ENCODE peak calls at places on chromosomes 13 and 19, in five cellular contexts. O is gastrocnemius medialis, B is IMR-90, G is body of pancreas, Y is H1. Q is an unnamed sample.

GRCh38 chr19:12232961-12233360 is 61.7 kb downstream of the ZNF44 start:
- DNase-seq in G (no peak), O (no peak), Y (no peak), B (no peak), Q (no peak)

GRCh38 chr13:84237181-84237580 is 354.9 kb upstream of the SLITRK1 start:
- DNase-seq in Y (no peak), B (no peak), G (no peak), O (no peak), Q (no peak)

GRCh38 chr13:109479991-109480696 is 306.2 kb downstream of the IRS2 start:
- DNase-seq in G (no peak), O (no peak), Y (no peak), B (peak), Q (peak)

GRCh38 chr13:30569901-30570576 is 47.7 kb upstream of the USPL1 start:
- DNase-seq in G (no peak), B (peak), Y (peak), O (peak), Q (no peak)

GRCh38 chr19:14089662-14090508 is 666 bp downstream of the SAMD1 start:
- DNase-seq in O (peak), Y (no peak), G (peak), B (peak), Q (no peak)

GRCh38 chr13:112965103-112965502 is 3.9 kb upstream of the MCF2L start:
- DNase-seq in B (no peak), G (no peak), O (peak), Y (no peak), Q (no peak)

GRCh38 chr13:99442273-99442895 is 58.9 kb upstream of the TM9SF2 start:
- DNase-seq in O (no peak), Y (no peak), G (peak), B (peak), Q (peak)

GRCh38 chr13:59270327-59270726 is 893.4 kb downstream of the DIAPH3 start:
- DNase-seq in G (no peak), B (no peak), Y (no peak), O (no peak), Q (no peak)

GRCh38 chr13:87953381-87953780 is 282.2 kb downstream of the SLITRK5 start:
- DNase-seq in Y (no peak), O (no peak), B (no peak), G (no peak), Q (no peak)

GRCh38 chr19:38729653-38730469 is 14.4 kb downstream of the CAPN12 start:
- DNase-seq in Y (peak), G (peak), B (peak), O (peak), Q (peak)

DNA sequence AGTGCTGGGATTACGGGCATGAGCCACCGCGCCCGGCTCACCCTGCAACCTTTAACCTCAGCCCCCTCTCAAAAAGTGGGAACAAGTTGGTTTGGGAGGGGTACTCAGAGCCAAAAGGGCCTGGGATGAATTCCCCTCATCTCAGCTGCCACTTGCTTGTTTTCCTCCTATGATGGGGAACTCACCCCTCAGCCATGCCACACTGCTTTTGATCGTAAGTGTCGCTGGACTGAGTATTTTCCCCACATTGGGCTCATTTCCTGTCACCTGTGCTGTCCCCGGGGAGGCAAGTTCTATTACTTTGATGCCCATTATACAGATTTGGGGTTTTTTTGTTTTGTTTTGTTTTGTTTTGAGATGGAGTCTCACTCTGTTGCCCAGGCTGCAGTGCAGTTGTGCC is 6.5 kb downstream of the R3HDM4 start:
- DNase-seq in Y (no peak), O (no peak), B (no peak), G (no peak), Q (no peak)
- TF ChIP-seq POLR2A in Y (no peak), O (no peak), B (no peak), G (no peak), Q (no peak)

GRCh38 chr19:35266149-35266903 is 2.4 kb upstream of the USF2 start:
- DNase-seq in O (no peak), Y (no peak), G (no peak), B (no peak), Q (no peak)
- TF ChIP-seq POLR2A in O (no peak), Y (no peak), G (no peak), B (no peak), Q (no peak)

GRCh38 chr19:17292301-17293074 is 10.7 kb downstream of the ABHD8 start:
- DNase-seq in G (no peak), O (no peak), B (peak), Y (peak), Q (peak)
- TF ChIP-seq POLR2A in G (no peak), O (no peak), B (no peak), Y (peak), Q (no peak)

DNA sequence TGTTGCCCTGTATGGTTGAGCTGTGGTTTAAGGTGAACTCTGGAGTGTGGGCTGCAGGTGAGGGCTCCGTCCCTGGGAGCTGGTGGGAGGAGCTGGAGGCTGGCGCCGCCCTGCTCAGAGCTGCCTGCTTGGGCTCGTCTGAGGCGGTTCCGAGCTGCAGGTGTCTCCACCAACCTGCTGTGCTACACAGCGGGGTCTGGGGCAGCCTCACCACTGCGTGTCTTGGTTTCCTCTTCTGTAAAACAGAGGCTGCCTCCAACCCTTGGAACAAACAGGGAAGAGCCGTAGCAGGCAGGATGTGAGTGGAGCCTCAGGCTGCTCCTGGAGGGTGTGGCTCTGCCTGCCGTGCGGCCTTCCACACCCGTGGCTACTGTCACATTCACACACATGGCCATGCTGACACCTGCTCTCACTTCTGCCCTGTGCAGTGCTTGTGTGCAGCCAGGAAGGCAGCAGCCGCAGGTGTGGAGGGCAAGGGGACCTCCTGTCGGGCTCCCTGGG is 21.4 kb downstream of the NAXD start:
- DNase-seq in O (no peak), G (no peak), B (no peak), Y (no peak), Q (no peak)
- TF ChIP-seq POLR2A in O (no peak), G (no peak), B (no peak), Y (no peak), Q (no peak)

GRCh38 chr19:3336680-3337523 is 29.5 kb upstream of the NFIC start:
- DNase-seq in B (peak), O (peak), G (peak), Y (no peak), Q (peak)
- TF ChIP-seq POLR2A in B (no peak), O (peak), G (no peak), Y (no peak), Q (peak)

DNA sequence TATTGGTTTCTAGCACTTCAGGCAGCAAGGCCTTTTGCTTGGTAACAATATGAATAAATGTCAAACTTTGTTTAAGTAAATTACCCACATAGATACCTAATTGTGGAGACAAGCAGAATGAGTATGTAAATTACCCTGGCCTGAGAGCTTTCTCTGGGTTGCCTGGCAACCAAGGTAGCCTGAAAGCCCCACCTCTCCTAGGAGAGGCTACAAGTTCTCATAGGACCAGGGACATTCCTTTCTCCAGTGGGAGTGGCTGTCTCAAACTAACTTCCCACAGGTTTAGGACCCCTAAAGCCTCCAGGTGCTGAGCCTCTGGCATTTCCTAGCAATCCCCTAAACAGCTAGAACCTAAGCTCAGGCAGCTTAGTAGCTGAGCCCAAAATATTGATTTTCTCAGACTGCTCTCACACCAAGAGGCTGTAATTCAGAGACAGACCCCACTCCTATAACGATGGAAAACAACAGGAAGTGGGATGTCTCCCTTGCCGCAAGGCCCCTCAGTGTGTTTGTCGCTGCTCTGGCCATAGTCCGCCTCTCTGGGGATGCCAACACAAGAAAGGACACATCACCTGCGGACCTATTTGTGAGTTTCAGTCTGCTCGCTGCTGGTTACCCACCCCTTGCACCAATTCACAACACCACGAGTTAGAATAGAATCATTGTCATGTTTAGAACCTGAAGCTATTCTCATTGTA is 207.3 kb downstream of the DLEU7 start:
- DNase-seq in B (no peak), G (no peak), Y (peak), O (no peak), Q (no peak)
- TF ChIP-seq POLR2A in B (no peak), G (no peak), Y (no peak), O (no peak), Q (no peak)